ENCODE peak calls at places on chromosomes 4 and X, in five cellular contexts. One of them, this sample, is unnamed. For H3K27me3, the result is how much of the 10 kb centered on the place peaks cover.

GRCh38 chr4:104860227-104861123 is 286.2 kb upstream of the TET2 start:
- DNase-seq in tibial artery: peak
- DNase-seq in IMR-90: peak
- DNase-seq in lung: peak
- DNase-seq in small intestine: peak
- DNase-seq in this sample: peak

GRCh38 chrX:68832101-68832416 is 3.2 kb downstream of the EFNB1 start:
- DNase-seq in tibial artery: peak
- DNase-seq in IMR-90: peak
- DNase-seq in lung: no peak
- DNase-seq in small intestine: peak
- DNase-seq in this sample: peak

GRCh38 chr4:175951794-175952193 is 113.8 kb upstream of the WDR17 start:
- DNase-seq in tibial artery: no peak
- DNase-seq in IMR-90: peak
- DNase-seq in lung: no peak
- DNase-seq in small intestine: peak
- DNase-seq in this sample: no peak

GRCh38 chr4:142901166-142901662 is 55.1 kb upstream of the INPP4B start:
- DNase-seq in tibial artery: no peak
- DNase-seq in IMR-90: peak
- DNase-seq in lung: no peak
- DNase-seq in small intestine: no peak
- DNase-seq in this sample: no peak

GRCh38 chr4:45100936-45101818 is 374.8 kb upstream of the GNPDA2 start:
- DNase-seq in tibial artery: no peak
- DNase-seq in IMR-90: no peak
- DNase-seq in lung: no peak
- DNase-seq in small intestine: no peak
- DNase-seq in this sample: no peak

GRCh38 chr4:153110739-153111138 is 93.5 kb upstream of the TRIM2 start:
- DNase-seq in tibial artery: no peak
- DNase-seq in IMR-90: no peak
- DNase-seq in lung: no peak
- DNase-seq in small intestine: peak
- DNase-seq in this sample: no peak

GRCh38 chrX:148268646-148269045 is 231.8 kb upstream of the AFF2 start:
- DNase-seq in tibial artery: no peak
- DNase-seq in IMR-90: no peak
- DNase-seq in lung: no peak
- DNase-seq in small intestine: no peak
- DNase-seq in this sample: no peak

GRCh38 chr4:55445921-55446577 is 50.3 kb downstream of the TMEM165 start:
- DNase-seq in tibial artery: no peak
- DNase-seq in IMR-90: peak
- DNase-seq in lung: no peak
- DNase-seq in small intestine: no peak
- DNase-seq in this sample: peak

GRCh38 chr4:89511776-89512175 is 204.2 kb upstream of the GPRIN3 start:
- DNase-seq in tibial artery: no peak
- DNase-seq in IMR-90: no peak
- DNase-seq in lung: no peak
- DNase-seq in small intestine: peak
- DNase-seq in this sample: no peak

GRCh38 chrX:150898343-150899190 is at the start of gene CD99L2:
- DNase-seq in tibial artery: peak
- DNase-seq in IMR-90: peak
- DNase-seq in lung: peak
- DNase-seq in small intestine: peak
- DNase-seq in this sample: peak

GRCh38 chr4:52751349-52751911 is at the start of gene ERVMER34-1:
- DNase-seq in tibial artery: peak
- DNase-seq in IMR-90: no peak
- DNase-seq in lung: peak
- DNase-seq in small intestine: peak
- DNase-seq in this sample: no peak

GRCh38 chr4:3770323-3771166 is 4.4 kb downstream of the ADRA2C start:
- DNase-seq in tibial artery: no peak
- DNase-seq in IMR-90: no peak
- DNase-seq in lung: no peak
- DNase-seq in small intestine: no peak
- DNase-seq in this sample: no peak
- H3K27me3 ChIP-seq in tibial artery: under half
- H3K27me3 ChIP-seq in IMR-90: half or more
- H3K27me3 ChIP-seq in lung: under half
- H3K27me3 ChIP-seq in small intestine: under half
- H3K27me3 ChIP-seq in this sample: under half

DNA sequence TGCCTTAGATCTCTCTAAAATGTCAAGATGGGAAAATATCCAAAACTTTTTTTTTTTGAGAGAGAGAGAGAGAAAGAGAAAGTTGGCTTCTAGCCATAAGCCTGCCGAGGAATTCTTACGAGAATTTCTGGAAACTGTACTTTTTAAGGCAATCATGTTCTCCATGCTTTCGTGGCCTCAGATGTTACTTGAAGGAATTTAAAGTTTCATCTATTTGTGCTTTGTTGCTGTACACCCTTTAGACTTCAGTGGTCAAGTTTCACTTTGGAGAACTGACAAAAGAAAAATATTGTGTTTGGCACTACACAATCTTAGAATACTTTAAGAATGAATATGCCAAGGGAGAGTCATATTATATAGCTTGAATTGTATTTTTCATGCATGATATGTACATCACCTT is 53.9 kb downstream of the FAT4 start:
- DNase-seq in tibial artery: no peak
- DNase-seq in IMR-90: peak
- DNase-seq in lung: no peak
- DNase-seq in small intestine: no peak
- DNase-seq in this sample: no peak
- H3K4me3 ChIP-seq in tibial artery: peak
- H3K4me3 ChIP-seq in IMR-90: peak
- H3K4me3 ChIP-seq in lung: no peak
- H3K4me3 ChIP-seq in small intestine: no peak
- H3K4me3 ChIP-seq in this sample: peak

GRCh38 chr4:108535757-108536156 is 84.6 kb upstream of the RPL34 start:
- DNase-seq in tibial artery: no peak
- DNase-seq in IMR-90: no peak
- DNase-seq in lung: no peak
- DNase-seq in small intestine: no peak
- DNase-seq in this sample: no peak
- H3K27me3 ChIP-seq in tibial artery: under half
- H3K27me3 ChIP-seq in IMR-90: under half
- H3K27me3 ChIP-seq in lung: under half
- H3K27me3 ChIP-seq in small intestine: under half
- H3K27me3 ChIP-seq in this sample: under half

GRCh38 chr4:85092536-85092935 is 126.0 kb upstream of the WDFY3 start:
- DNase-seq in tibial artery: no peak
- DNase-seq in IMR-90: no peak
- DNase-seq in lung: no peak
- DNase-seq in small intestine: no peak
- DNase-seq in this sample: no peak

GRCh38 chr4:85081196-85081595 is 114.7 kb upstream of the WDFY3 start:
- DNase-seq in tibial artery: no peak
- DNase-seq in IMR-90: no peak
- DNase-seq in lung: no peak
- DNase-seq in small intestine: no peak
- DNase-seq in this sample: no peak

GRCh38 chr4:85084371-85085170 is 118.1 kb upstream of the WDFY3 start:
- DNase-seq in tibial artery: peak
- DNase-seq in IMR-90: peak
- DNase-seq in lung: peak
- DNase-seq in small intestine: peak
- DNase-seq in this sample: no peak

DNA sequence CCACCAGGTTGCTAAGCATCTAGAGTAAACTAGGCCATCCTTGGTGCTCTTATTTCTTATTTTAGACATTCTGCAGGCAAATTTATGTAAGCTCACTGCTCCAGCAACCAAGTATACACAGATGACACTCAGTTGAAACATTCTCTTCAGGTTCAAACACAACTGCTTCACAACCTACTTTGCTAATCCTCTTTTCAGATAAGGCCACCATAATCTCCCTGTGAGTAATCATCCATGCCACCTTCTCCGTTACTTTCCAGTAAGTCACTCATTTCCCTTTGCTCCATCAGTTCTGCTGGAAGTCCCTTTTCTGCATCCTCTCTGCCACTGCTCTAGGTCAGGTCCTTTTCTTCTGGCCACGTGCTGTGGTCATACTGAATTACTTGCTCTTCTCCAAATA is 120.2 kb upstream of the WDFY3 start:
- DNase-seq in tibial artery: no peak
- DNase-seq in IMR-90: no peak
- DNase-seq in lung: no peak
- DNase-seq in small intestine: no peak
- DNase-seq in this sample: no peak
- H3K4me3 ChIP-seq in tibial artery: no peak
- H3K4me3 ChIP-seq in IMR-90: no peak
- H3K4me3 ChIP-seq in lung: no peak
- H3K4me3 ChIP-seq in small intestine: no peak
- H3K4me3 ChIP-seq in this sample: no peak